ENCODE peak calls at places on chromosomes 6 and 20, in five cellular contexts. W is PC-3; F is IMR-90; R is CD8-positive, alpha-beta memory T cell; H is colonic mucosa. N is an unnamed sample.

GRCh38 chr6:151154418-151154817 is 85.3 kb upstream of the AKAP12 start:
- DNase-seq in H (no peak), W (no peak), F (no peak), R (no peak), N (no peak)

GRCh38 chr6:3379482-3380060 is 77.3 kb downstream of the SLC22A23 start:
- DNase-seq in W (peak; percentile 80), F (peak; percentile 32), R (no peak), H (no peak), N (no peak)

GRCh38 chr6:167742719-167743303 is 83.9 kb upstream of the AFDN start:
- DNase-seq in F (no peak), H (no peak), W (peak; percentile 7), R (no peak), N (peak; percentile 70)

GRCh38 chr20:61526907-61527306 is 274.8 kb downstream of the CDH4 start:
- DNase-seq in W (no peak), F (no peak), R (no peak), H (no peak), N (no peak)

GRCh38 chr6:52712136-52712535 is 41.2 kb downstream of the TMEM14A start:
- DNase-seq in W (peak; percentile 49), R (no peak), H (no peak), F (peak; percentile 11), N (no peak)

GRCh38 chr20:55200317-55200716 is 724.9 kb downstream of the DOK5 start:
- DNase-seq in H (no peak), W (no peak), R (no peak), F (no peak), N (no peak)

GRCh38 chr20:62837790-62838458 is 21.1 kb downstream of the COL9A3 start:
- DNase-seq in R (no peak), W (no peak), H (peak; percentile 96), F (no peak), N (no peak)

GRCh38 chr6:107114872-107115694 is at the start of gene BEND3:
- DNase-seq in W (peak; percentile 5), H (peak; percentile 45), F (no peak), R (peak; percentile 28), N (peak; percentile 89)

GRCh38 chr20:51860015-51860882 is 57.9 kb upstream of the SALL4 start:
- DNase-seq in W (peak; percentile 84), H (peak; percentile 56), R (no peak), F (peak; percentile 47), N (no peak)

GRCh38 chr6:42410861-42411260 is 40.9 kb downstream of the TRERF1 start:
- DNase-seq in R (no peak), F (no peak), H (no peak), W (no peak), N (no peak)

GRCh38 chr6:96675617-96676016 is 112.7 kb downstream of the FHL5 start:
- DNase-seq in F (no peak), H (no peak), R (no peak), W (no peak), N (no peak)

GRCh38 chr6:166019214-166019613 is 148.4 kb downstream of the TBXT start:
- DNase-seq in F (no peak), W (no peak), H (no peak), R (no peak), N (no peak)

GRCh38 chr20:58700121-58700780 is 7.7 kb downstream of the NPEPL1 start:
- DNase-seq in W (no peak), F (peak; percentile 78), R (no peak), H (no peak), N (peak; percentile 52)

GRCh38 chr6:12356983-12357972 is 67.1 kb downstream of the EDN1 start:
- DNase-seq in W (no peak), H (no peak), F (no peak), R (no peak), N (no peak)

GRCh38 chr6:89360415-89360999 is 8.0 kb upstream of the UBE2J1 start:
- DNase-seq in H (no peak), F (peak; percentile 41), R (no peak), W (peak; percentile 10), N (no peak)

GRCh38 chr20:46120136-46120535 is 2.0 kb downstream of the CD40 start:
- DNase-seq in R (no peak), H (no peak), F (no peak), W (no peak), N (no peak)

GRCh38 chr6:10554826-10555225 is 33.7 kb downstream of the GCNT2 start:
- DNase-seq in W (no peak), H (no peak), R (no peak), F (no peak), N (peak; percentile 15)

GRCh38 chr20:57433658-57434389 is 42.6 kb downstream of the RBM38 start:
- DNase-seq in F (no peak), R (peak; percentile 40), H (no peak), W (no peak), N (no peak)

GRCh38 chr6:38110407-38111025 is 291.0 kb downstream of the ZFAND3 start:
- DNase-seq in H (no peak), F (no peak), W (no peak), R (no peak), N (no peak)

GRCh38 chr20:43658068-43658722 is 8.7 kb upstream of the MYBL2 start:
- DNase-seq in W (peak; percentile 53), R (no peak), H (no peak), F (peak; percentile 18), N (no peak)

GRCh38 chr6:118285791-118286190 is 262.3 kb upstream of the PLN start:
- DNase-seq in F (no peak), H (no peak), R (no peak), W (no peak), N (no peak)

GRCh38 chr6:34589633-34590139 is 33.6 kb upstream of the SPDEF start:
- DNase-seq in R (no peak), W (no peak), H (no peak), F (no peak), N (no peak)

GRCh38 chr6:170268216-170269129 is 22.4 kb downstream of the DLL1 start:
- DNase-seq in R (no peak), F (no peak), H (no peak), W (no peak), N (no peak)

GRCh38 chr6:47083586-47084047 is 41.5 kb upstream of the ADGRF1 start:
- DNase-seq in W (peak; percentile 47), H (peak; percentile 89), F (peak; percentile 36), R (no peak), N (no peak)

GRCh38 chr6:169169375-169169774 is 84.3 kb downstream of the THBS2 start:
- DNase-seq in W (peak; percentile 20), H (no peak), R (no peak), F (no peak), N (peak; percentile 49)

GRCh38 chr20:5612476-5613291 is 137.5 kb upstream of the SHLD1 start:
- DNase-seq in H (no peak), F (peak; percentile 85), R (no peak), W (peak; percentile 64), N (no peak)

GRCh38 chr6:43705996-43706395 is 18.4 kb upstream of the MRPS18A start:
- DNase-seq in W (no peak), F (peak; percentile 58), H (no peak), R (no peak), N (no peak)

GRCh38 chr6:91786474-91787184 is 1199.8 kb upstream of the MAP3K7 start:
- DNase-seq in F (no peak), W (no peak), R (no peak), H (no peak), N (no peak)

GRCh38 chr6:87881342-87881895 is 166.2 kb upstream of the SPACA1 start:
- DNase-seq in F (no peak), H (no peak), R (no peak), W (no peak), N (no peak)

GRCh38 chr20:40749985-40750506 is 61.0 kb upstream of the MAFB start:
- DNase-seq in W (no peak), R (no peak), H (no peak), F (no peak), N (no peak)

GRCh38 chr6:72296375-72296774 is 325.5 kb upstream of the KCNQ5 start:
- DNase-seq in W (no peak), H (no peak), R (no peak), F (no peak), N (no peak)

GRCh38 chr6:113428702-113429101 is 428.4 kb upstream of the MARCKS start:
- DNase-seq in H (no peak), W (no peak), F (peak; percentile 45), R (no peak), N (no peak)

GRCh38 chr6:10719386-10720228 is 3.3 kb upstream of the TMEM14C start:
- DNase-seq in F (no peak), W (peak; percentile 62), R (peak; percentile 58), H (peak; percentile 78), N (no peak)

GRCh38 chr6:37741757-37742400 is 44.2 kb upstream of the MDGA1 start:
- DNase-seq in W (no peak), F (no peak), H (peak; percentile 27), R (no peak), N (peak; percentile 72)

GRCh38 chr20:36860339-36860738 is 15.6 kb upstream of the TLDC2 start:
- DNase-seq in F (peak; percentile 40), R (no peak), W (no peak), H (no peak), N (no peak)
- H3K4me3 ChIP-seq in F (no peak overlapping the region), R (no peak overlapping the region), W (no peak overlapping the region), H (no peak overlapping the region), N (no peak overlapping the region)

GRCh38 chr6:127818149-127818548 is 82.7 kb downstream of the THEMIS start:
- DNase-seq in F (no peak), R (no peak), H (no peak), W (no peak), N (no peak)
- H3K4me3 ChIP-seq in F (no peak overlapping the region), R (no peak overlapping the region), H (no peak overlapping the region), W (no peak overlapping the region), N (no peak overlapping the region)

GRCh38 chr6:16064687-16065086 is 64.2 kb upstream of the MYLIP start:
- DNase-seq in F (no peak), R (no peak), H (no peak), W (no peak), N (peak; percentile 24)
- H3K4me3 ChIP-seq in F (no peak overlapping the region), R (no peak overlapping the region), H (no peak overlapping the region), W (no peak overlapping the region), N (no peak overlapping the region)

GRCh38 chr20:56358070-56358469 is 704 bp upstream of the FAM210B start:
- DNase-seq in H (no peak), F (no peak), R (no peak), W (peak; percentile 89), N (no peak)
- H3K4me3 ChIP-seq in H (peak overlapping the region; percentile 22), F (no peak overlapping the region), R (no peak overlapping the region), W (peak overlapping the region; percentile 69), N (no peak overlapping the region)

DNA sequence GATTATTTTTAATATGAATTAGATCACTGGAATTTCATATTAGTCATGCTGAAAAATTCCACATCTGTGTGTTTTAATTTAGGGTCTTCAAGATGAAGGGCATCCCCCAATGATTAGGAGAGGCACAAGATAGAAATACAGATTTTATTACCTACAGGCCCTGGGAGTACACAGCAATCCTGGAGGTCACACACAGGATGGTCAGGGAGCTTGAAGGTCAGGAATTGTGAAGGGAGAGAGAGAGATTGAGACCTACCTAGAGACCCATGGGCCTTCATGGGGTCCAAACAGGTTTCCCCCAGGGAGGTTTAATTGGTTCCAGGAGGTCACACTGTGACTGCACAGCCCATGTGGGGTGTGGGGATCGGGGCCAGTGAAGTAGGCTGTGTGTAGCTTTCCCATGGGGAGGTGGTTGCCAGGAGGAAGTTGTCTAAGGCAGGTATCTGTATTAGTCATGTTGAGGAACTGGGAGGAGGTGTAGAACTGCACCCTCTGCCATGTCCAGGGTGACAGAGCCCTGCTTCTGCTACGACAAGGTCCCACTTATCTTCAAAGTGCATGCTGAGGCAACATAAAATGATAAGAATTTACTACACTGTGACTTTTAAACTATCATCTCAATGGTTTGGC is 18.3 kb downstream of the SNX9 start:
- DNase-seq in R (no peak), F (no peak), H (peak; percentile 48), W (peak; percentile 61), N (no peak)
- H3K4me3 ChIP-seq in R (no peak overlapping the region), F (no peak overlapping the region), H (no peak overlapping the region), W (no peak overlapping the region), N (no peak overlapping the region)